ENCODE peak calls at places on chromosomes 3 and 15, in six cellular contexts. O, G, Y, H, P and K are unnamed samples.

GRCh38 chr3:5187920-5188418 is 462 bp downstream of the EDEM1 start:
- DNase-seq in O (peak; percentile 41), G (peak; percentile 68), Y (peak; percentile 86), H (peak; percentile 41), P (peak; percentile 55), K (peak; percentile 85)

GRCh38 chr15:95409924-95410323 is 920.6 kb upstream of the NR2F2 start:
- DNase-seq in O (peak; percentile 31), G (no peak), Y (no peak), H (no peak), P (no peak), K (no peak)

GRCh38 chr3:117941756-117942155 is 1092.9 kb downstream of the IGSF11 start:
- DNase-seq in O (no peak), G (no peak), Y (no peak), H (no peak), P (no peak), K (no peak)

GRCh38 chr15:70014860-70015490 is 82.7 kb downstream of the TLE3 start:
- DNase-seq in O (no peak), G (no peak), Y (peak; percentile 67), H (no peak), P (no peak), K (peak; percentile 42)

GRCh38 chr15:49495993-49496747 is 73.1 kb downstream of the FGF7 start:
- DNase-seq in O (peak; percentile 60), G (no peak), Y (no peak), H (no peak), P (no peak), K (no peak)

GRCh38 chr3:10834951-10835350 is 18.9 kb downstream of the SLC6A11 start:
- DNase-seq in O (no peak), G (no peak), Y (no peak), H (no peak), P (no peak), K (no peak)

GRCh38 chr15:60396964-60397771 is 618 bp downstream of the ANXA2 start:
- DNase-seq in O (peak; percentile 71), G (peak; percentile 73), Y (peak; percentile 87), H (peak; percentile 8), P (peak; percentile 83), K (peak; percentile 86)

GRCh38 chr15:68384451-68385239 is 47.3 kb downstream of the ITGA11 start:
- DNase-seq in O (peak; percentile 95), G (no peak), Y (no peak), H (no peak), P (peak; percentile 38), K (peak; percentile 36)

GRCh38 chr15:95713315-95713714 is 617.2 kb upstream of the NR2F2 start:
- DNase-seq in O (no peak), G (no peak), Y (no peak), H (no peak), P (no peak), K (no peak)

GRCh38 chr15:99137111-99137546 is 32.2 kb downstream of the SYNM start:
- DNase-seq in O (no peak), G (no peak), Y (no peak), H (no peak), P (no peak), K (no peak)

GRCh38 chr3:187836848-187837770 is 91.8 kb upstream of the BCL6 start:
- DNase-seq in O (peak; percentile 59), G (no peak), Y (no peak), H (no peak), P (no peak), K (no peak)

GRCh38 chr15:38996111-38996541 is 431.5 kb upstream of the RASGRP1 start:
- DNase-seq in O (peak; percentile 98), G (no peak), Y (no peak), H (no peak), P (no peak), K (no peak)

GRCh38 chr3:23796518-23796917 is 9.2 kb upstream of the UBE2E1 start:
- DNase-seq in O (no peak), G (no peak), Y (no peak), H (no peak), P (no peak), K (no peak)

GRCh38 chr3:153221748-153222162 is 59.7 kb downstream of the RAP2B start:
- DNase-seq in O (peak; percentile 99), G (peak; percentile 96), Y (no peak), H (peak; percentile 87), P (peak; percentile 77), K (no peak)

GRCh38 chr3:58526124-58526957 is 10.6 kb downstream of the ACOX2 start:
- DNase-seq in O (peak; percentile 94), G (no peak), Y (peak; percentile 75), H (no peak), P (no peak), K (no peak)

GRCh38 chr3:121592856-121593702 is at the start of gene FBXO40:
- DNase-seq in O (no peak), G (no peak), Y (no peak), H (no peak), P (peak; percentile 73), K (no peak)

GRCh38 chr3:126938520-126939346 is 44.2 kb upstream of the PLXNA1 start:
- DNase-seq in O (no peak), G (no peak), Y (no peak), H (no peak), P (peak; percentile 22), K (no peak)

GRCh38 chr15:25683911-25684310 is 179.2 kb downstream of the ATP10A start:
- DNase-seq in O (no peak), G (no peak), Y (peak; percentile 36), H (no peak), P (no peak), K (no peak)
- H3K9me3 ChIP-seq in O (no peaks in the 10 kb centered on the region), G (no peaks in the 10 kb centered on the region), Y (no peaks in the 10 kb centered on the region), H (no peaks in the 10 kb centered on the region), P (no peaks in the 10 kb centered on the region), K (no peaks in the 10 kb centered on the region)

GRCh38 chr15:20665653-20666052 is 124.1 kb upstream of the GOLGA6L6 start:
- DNase-seq in O (no peak), G (no peak), Y (no peak), H (no peak), P (no peak), K (no peak)
- H3K9me3 ChIP-seq in O (no peaks in the 10 kb centered on the region), G (no peaks in the 10 kb centered on the region), Y (no peaks in the 10 kb centered on the region), H (no peaks in the 10 kb centered on the region), P (no peaks in the 10 kb centered on the region), K (no peaks in the 10 kb centered on the region)

GRCh38 chr15:25055356-25056068 is 100.7 kb downstream of the SNRPN start:
- DNase-seq in O (no peak), G (no peak), Y (no peak), H (no peak), P (no peak), K (peak; percentile 28)

GRCh38 chr15:25057574-25057973 is 102.8 kb downstream of the SNRPN start:
- DNase-seq in O (no peak), G (no peak), Y (no peak), H (no peak), P (no peak), K (no peak)

GRCh38 chr15:25054943-25055342 is 100.2 kb downstream of the SNRPN start:
- DNase-seq in O (no peak), G (no peak), Y (no peak), H (no peak), P (no peak), K (peak; percentile 48)

GRCh38 chr15:25058080-25058785 is 103.4 kb downstream of the SNRPN start:
- DNase-seq in O (no peak), G (no peak), Y (no peak), H (no peak), P (no peak), K (peak; percentile 46)

DNA sequence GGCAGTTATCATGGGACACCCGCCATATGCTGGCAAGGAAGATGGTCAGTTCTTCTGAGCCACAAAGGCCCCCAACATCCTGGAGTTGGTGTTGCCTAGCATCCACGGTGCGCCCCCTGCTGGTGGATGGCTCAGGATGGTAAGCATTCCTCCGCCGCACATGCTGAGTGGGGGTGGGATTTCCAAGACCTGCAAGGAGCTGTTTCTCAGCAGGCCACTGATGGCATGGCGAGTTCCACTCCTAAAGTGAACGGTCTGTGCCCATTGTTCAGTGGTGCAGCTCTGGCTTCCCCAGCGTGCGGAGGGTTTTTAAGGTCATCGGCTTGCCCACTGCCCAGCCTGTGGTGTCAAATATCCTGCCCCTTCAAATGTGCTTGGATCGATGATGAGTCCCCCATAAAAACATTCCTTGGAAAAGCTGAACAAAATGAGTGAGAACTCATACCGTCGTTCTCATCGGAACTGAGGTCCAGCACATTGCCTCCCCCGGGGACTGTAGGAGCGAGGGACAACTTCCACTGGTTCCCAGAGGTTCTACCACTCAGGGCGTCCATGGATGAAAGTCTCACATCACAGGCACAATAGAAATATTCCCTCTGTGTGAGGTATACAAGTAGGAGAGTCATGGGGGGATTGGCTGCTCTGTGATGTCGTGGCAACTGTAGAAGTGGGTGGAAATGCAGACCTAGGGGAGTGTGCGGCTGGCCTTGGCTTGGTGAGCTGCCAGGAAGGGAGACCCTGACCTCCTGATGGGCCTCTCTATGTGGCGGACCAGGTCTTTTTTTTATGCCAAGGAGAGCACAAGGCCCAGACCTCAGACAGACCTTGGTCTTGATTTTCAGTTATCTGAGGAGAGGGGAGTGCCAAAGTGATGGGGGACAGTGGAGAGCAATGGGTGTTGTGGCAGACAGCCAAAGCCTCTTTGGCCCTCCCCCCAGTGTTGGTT is 102.0 kb downstream of the SNRPN start:
- DNase-seq in O (no peak), G (no peak), Y (peak; percentile 60), H (no peak), P (no peak), K (peak; percentile 46)
- H3K9me3 ChIP-seq in O (peaks cover 30% of the 10 kb centered on the region), G (peaks cover 86% of the 10 kb centered on the region), Y (peaks cover 84% of the 10 kb centered on the region), H (peaks cover 94% of the 10 kb centered on the region), P (peaks cover 100% of the 10 kb centered on the region), K (peaks cover 99% of the 10 kb centered on the region)

GRCh38 chr3:149783576-149783975 is 8.8 kb downstream of the ANKUB1 start:
- DNase-seq in O (peak; percentile 91), G (no peak), Y (no peak), H (no peak), P (no peak), K (no peak)

GRCh38 chr3:149781216-149781615 is 11.1 kb downstream of the ANKUB1 start:
- DNase-seq in O (no peak), G (no peak), Y (no peak), H (no peak), P (no peak), K (no peak)

GRCh38 chr3:149784064-149784704 is 8.2 kb downstream of the ANKUB1 start:
- DNase-seq in O (peak; percentile 65), G (no peak), Y (no peak), H (no peak), P (peak; percentile 39), K (no peak)
- H3K9me3 ChIP-seq in O (no peaks in the 10 kb centered on the region), G (no peaks in the 10 kb centered on the region), Y (no peaks in the 10 kb centered on the region), H (no peaks in the 10 kb centered on the region), P (no peaks in the 10 kb centered on the region), K (no peaks in the 10 kb centered on the region)

DNA sequence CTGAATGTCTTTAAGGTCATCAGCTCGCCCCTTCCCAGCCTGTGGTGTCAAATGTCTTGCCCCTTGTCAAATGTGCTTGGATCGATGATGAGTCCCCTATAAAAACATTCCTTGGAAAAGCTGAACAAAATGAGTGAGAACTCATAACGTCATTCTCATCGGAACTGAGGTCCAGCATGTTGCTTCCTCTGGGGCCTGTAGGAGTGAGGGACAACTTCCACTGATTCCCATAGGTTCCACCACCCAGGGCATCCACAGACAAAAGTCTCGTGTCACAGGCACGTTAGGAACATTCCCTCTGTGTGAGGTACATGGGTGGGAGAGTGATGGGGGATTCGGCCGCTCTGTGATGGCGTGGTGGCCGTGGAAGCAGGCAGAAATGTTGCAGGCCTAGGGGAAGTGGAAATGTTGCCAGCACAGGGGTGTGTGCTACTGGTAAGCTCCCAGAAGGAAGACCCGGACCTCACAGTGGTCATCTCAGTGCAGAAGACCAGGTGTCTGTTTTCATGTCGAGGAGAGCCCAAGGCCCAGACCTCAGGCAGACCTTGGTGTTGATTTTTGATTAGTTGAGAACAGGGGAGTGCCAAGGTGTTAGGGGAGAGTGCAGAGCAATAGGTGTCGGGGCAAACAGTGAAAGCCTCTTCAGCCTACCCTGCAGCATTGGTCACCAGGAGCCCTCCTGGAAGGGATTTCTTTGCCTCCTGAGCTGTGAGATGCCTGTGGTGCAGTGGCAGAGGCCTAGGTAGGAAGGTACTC is 96.8 kb downstream of the SNRPN start:
- DNase-seq in O (no peak), G (no peak), Y (no peak), H (no peak), P (no peak), K (peak; percentile 43)
- H3K9me3 ChIP-seq in O (peaks cover 17% of the 10 kb centered on the region), G (peaks cover 80% of the 10 kb centered on the region), Y (peaks cover 77% of the 10 kb centered on the region), H (peaks cover 58% of the 10 kb centered on the region), P (peaks cover 100% of the 10 kb centered on the region), K (peaks cover 92% of the 10 kb centered on the region)

GRCh38 chr3:75727985-75728384 is 57.4 kb downstream of the ZNF717 start:
- DNase-seq in O (no peak), G (no peak), Y (no peak), H (no peak), P (no peak), K (no peak)
- H3K9me3 ChIP-seq in O (no peaks in the 10 kb centered on the region), G (peaks cover 48% of the 10 kb centered on the region), Y (peaks cover 34% of the 10 kb centered on the region), H (peaks cover 13% of the 10 kb centered on the region), P (peaks cover 98% of the 10 kb centered on the region), K (peaks cover 75% of the 10 kb centered on the region)